ENCODE peak calls at places on chromosomes 16 and 17, in six cellular contexts. S is T-cell; K is activated CD4-positive, CD25-positive, alpha-beta regulatory T cell; Y is Right ventricle myocardium superior; A is anterior cingulate cortex; B is fibroblast of mammary gland. W is an unnamed sample.

GRCh38 chr16:11564046-11564926 is 22.4 kb downstream of the LITAF start:
- DNase-seq in S (no peak), K (no peak), Y (no peak), A (no peak), B (no peak), W (no peak)

GRCh38 chr17:245020-245419 is 63.6 kb upstream of the DOC2B start:
- DNase-seq in S (no peak), K (no peak), Y (peak), A (no peak), B (no peak), W (no peak)

GRCh38 chr16:29729116-29729521 is 16.7 kb downstream of the C16orf54 start:
- DNase-seq in S (no peak), K (no peak), Y (no peak), A (no peak), B (peak), W (peak)

GRCh38 chr17:17783121-17783824 is 53.5 kb downstream of the SREBF1 start:
- DNase-seq in S (peak), K (peak), Y (peak), A (peak), B (peak), W (peak)

GRCh38 chr17:38320482-38320881 is 23.3 kb downstream of the GPR179 start:
- DNase-seq in S (no peak), K (no peak), Y (no peak), A (no peak), B (no peak), W (no peak)

GRCh38 chr17:71975998-71976649 is 144.7 kb upstream of the SOX9 start:
- DNase-seq in S (no peak), K (no peak), Y (peak), A (peak), B (peak), W (no peak)

GRCh38 chr16:1688807-1689560 is 10.9 kb downstream of the JPT2 start:
- DNase-seq in S (no peak), K (no peak), Y (no peak), A (no peak), B (peak), W (peak)

GRCh38 chr16:85613609-85614337 is 651 bp downstream of the GSE1 start:
- DNase-seq in S (no peak), K (no peak), Y (peak), A (peak), B (no peak), W (no peak)

GRCh38 chr17:78375401-78376079 is 2.9 kb upstream of the PGS1 start:
- DNase-seq in S (no peak), K (no peak), Y (peak), A (no peak), B (peak), W (peak)

GRCh38 chr17:62876664-62877411 is 68.7 kb upstream of the MARCHF10 start:
- DNase-seq in S (no peak), K (no peak), Y (no peak), A (no peak), B (peak), W (peak)